ENCODE peak calls at places on chromosomes 12 and 14, in four cellular contexts. J is right cardiac atrium, D is K562, E is mammary epithelial cell. N is an unnamed sample. For H3K4me1, the result is how much of the 10 kb centered on the place peaks cover.

GRCh38 chr12:52054231-52054837 is 3.1 kb downstream of the NR4A1 start:
- DNase-seq in J (no peak), E (no peak), D (no peak), N (no peak)

GRCh38 chr12:30858471-30858870 is 68.1 kb upstream of the TSPAN11 start:
- DNase-seq in J (no peak), D (no peak), E (no peak), N (no peak)

GRCh38 chr12:96244826-96245225 is 50.7 kb downstream of the ELK3 start:
- DNase-seq in D (no peak), J (no peak), E (no peak), N (no peak)

GRCh38 chr14:105087308-105087962 is 22.2 kb upstream of the GPR132 start:
- DNase-seq in E (peak), D (peak), J (peak), N (no peak)

GRCh38 chr12:56581418-56582145 is 48.5 kb downstream of the BAZ2A start:
- DNase-seq in J (no peak), E (peak), D (peak), N (no peak)

GRCh38 chr14:96481731-96482314 is 20.4 kb upstream of the PAPOLA start:
- DNase-seq in J (no peak), E (no peak), D (no peak), N (no peak)

GRCh38 chr12:128792398-128792797 is 31.4 kb downstream of the SLC15A4 start:
- DNase-seq in J (no peak), D (no peak), E (no peak), N (no peak)

GRCh38 chr14:23153891-23154796 is 29.3 kb downstream of the SLC7A8 start:
- DNase-seq in J (peak), D (peak), E (peak), N (no peak)

GRCh38 chr14:31360919-31361662 is 59.3 kb downstream of the HEATR5A start:
- DNase-seq in D (no peak), E (peak), J (no peak), N (no peak)

GRCh38 chr14:86057018-86057667 is 527.2 kb downstream of the FLRT2 start:
- DNase-seq in J (no peak), E (no peak), D (peak), N (no peak)

GRCh38 chr12:132597333-132598283 is 12.8 kb downstream of the LRCOL1 start:
- DNase-seq in E (peak), J (peak), D (no peak), N (peak)

GRCh38 chr14:31395572-31396205 is 24.7 kb downstream of the HEATR5A start:
- DNase-seq in E (peak), D (no peak), J (no peak), N (no peak)

GRCh38 chr12:113007166-113007565 is 28.8 kb downstream of the OAS2 start:
- DNase-seq in E (peak), J (no peak), D (no peak), N (no peak)

GRCh38 chr12:8544295-8544694 is 3.6 kb upstream of the CLEC4E start:
- DNase-seq in E (peak), D (peak), J (peak), N (peak)

GRCh38 chr12:47737936-47738335 is 12.6 kb upstream of the ENDOU start:
- DNase-seq in E (no peak), D (peak), J (peak), N (no peak)
- H3K27ac ChIP-seq in E (no peak), D (no peak), J (peak), N (no peak)

GRCh38 chr12:46507766-46508165 is 135.2 kb upstream of the SLC38A2 start:
- DNase-seq in E (peak), D (no peak), J (no peak), N (no peak)

GRCh38 chr12:46508651-46509050 is 136.1 kb upstream of the SLC38A2 start:
- DNase-seq in J (no peak), D (no peak), E (no peak), N (no peak)

GRCh38 chr12:46506961-46507360 is 134.4 kb upstream of the SLC38A2 start:
- DNase-seq in J (no peak), E (no peak), D (no peak), N (no peak)

GRCh38 chr12:46506198-46506597 is 133.6 kb upstream of the SLC38A2 start:
- DNase-seq in E (no peak), J (no peak), D (no peak), N (no peak)

DNA sequence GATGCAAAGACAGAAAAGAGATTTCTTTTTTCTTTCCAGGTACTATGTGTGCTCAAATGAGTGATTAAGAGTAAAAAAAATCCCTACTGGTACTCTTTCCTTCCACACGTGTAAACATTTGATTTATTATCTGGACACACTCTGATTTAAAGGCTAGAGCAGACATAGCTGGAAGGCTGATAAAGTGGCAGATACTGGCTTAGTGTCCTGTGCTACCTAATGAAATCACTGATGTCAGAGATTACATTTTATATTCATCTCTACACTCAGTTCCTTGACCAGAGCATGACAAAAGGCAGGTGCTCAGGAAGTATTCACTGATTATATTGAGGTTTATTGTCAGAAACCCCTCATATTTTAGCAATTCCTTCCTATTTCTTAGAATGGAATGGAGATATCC is 136.6 kb upstream of the SLC38A2 start:
- DNase-seq in J (no peak), E (no peak), D (no peak), N (no peak)
- H3K4me1 ChIP-seq in J (under half), E (under half), D (under half), N (under half)

GRCh38 chr12:104749555-104749954 is 208.5 kb downstream of the SLC41A2 start:
- DNase-seq in E (no peak), D (no peak), J (no peak), N (no peak)

GRCh38 chr12:104747956-104748355 is 210.1 kb downstream of the SLC41A2 start:
- DNase-seq in D (no peak), J (no peak), E (no peak), N (no peak)

GRCh38 chr12:104748356-104748755 is 209.7 kb downstream of the SLC41A2 start:
- DNase-seq in D (no peak), J (no peak), E (no peak), N (no peak)

GRCh38 chr12:104750061-104750460 is 208.0 kb downstream of the SLC41A2 start:
- DNase-seq in D (no peak), J (no peak), E (no peak), N (no peak)

DNA sequence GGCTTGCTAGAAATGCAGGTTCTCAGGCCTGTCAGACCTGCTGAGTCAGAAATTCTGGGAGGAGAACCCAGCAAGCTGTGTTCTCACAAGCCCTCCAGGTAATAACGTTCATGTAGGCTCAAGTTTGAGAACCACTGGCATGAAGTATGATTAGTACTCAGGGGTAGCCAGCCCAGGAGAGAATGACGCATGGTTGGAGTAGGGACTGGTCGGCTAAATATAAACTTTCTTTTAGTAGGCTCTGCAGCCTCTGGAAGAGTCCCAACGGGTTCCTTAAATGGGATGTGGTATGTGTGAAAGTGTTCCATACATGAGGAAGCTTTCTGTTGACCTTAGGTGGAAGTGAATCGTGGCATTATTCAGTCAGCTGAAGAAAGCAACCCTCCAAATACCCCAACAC is 209.3 kb downstream of the SLC41A2 start:
- DNase-seq in D (no peak), E (no peak), J (no peak), N (no peak)
- H3K27ac ChIP-seq in D (no peak), E (no peak), J (peak), N (no peak)

DNA sequence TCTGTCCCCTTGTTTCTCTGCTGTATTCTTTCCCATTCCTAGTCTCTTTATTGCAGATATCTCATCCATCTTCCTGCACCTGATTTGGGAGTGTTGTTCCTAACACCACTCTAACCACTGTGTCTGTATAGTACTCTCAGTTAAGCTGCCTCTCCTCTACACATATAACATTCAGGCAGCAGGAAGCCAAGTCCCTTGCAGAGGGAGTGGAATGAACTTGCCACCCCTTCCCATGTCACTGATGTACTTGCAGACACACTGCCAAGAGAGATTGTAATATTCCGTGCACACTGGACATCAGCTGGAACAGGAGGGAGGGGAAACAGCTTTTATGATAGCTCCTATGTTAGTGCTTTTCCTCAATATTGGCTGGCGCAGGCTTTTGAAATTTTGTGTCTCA is 281.6 kb upstream of the E2F7 start:
- DNase-seq in E (no peak), D (no peak), J (no peak), N (no peak)
- H3K4me1 ChIP-seq in E (under half), D (under half), J (under half), N (under half)

GRCh38 chr12:120540445-120540844 is 6.3 kb downstream of the RNF10 start:
- DNase-seq in D (peak), E (peak), J (no peak), N (no peak)
- H3K27ac ChIP-seq in D (peak), E (no peak), J (peak), N (no peak)

N was measured in naive thymus-derived CD4-positive, alpha-beta T cell.